ENCODE peak calls at places on chromosomes 12 and 14, in nine cellular contexts. One of them, this sample, is unnamed.

GRCh38 chr14:22541721-22542120 is 47.3 kb downstream of the DAD1 start:
- DNase-seq in body of pancreas: no peak
- DNase-seq in stimulated activated CD4-positive, alpha-beta T cell treated with anti-CD3 and anti-CD28 coated beads, Interleukin-2, amount 100 ng/mL, for 48 hours: no peak
- DNase-seq in left ventricle myocardium inferior: no peak
- DNase-seq in GM23248: no peak
- DNase-seq in dorsolateral prefrontal cortex: no peak
- DNase-seq in activated naive CD4-positive, alpha-beta T cell treated with anti-CD3 and anti-CD28 coated beads, Interleukin-2, amount 10 ng/mL, durations not matched to agents 7 days and 5 days: no peak
- DNase-seq in adipocyte: no peak
- DNase-seq in EL: no peak
- DNase-seq in this sample: no peak

GRCh38 chr12:93003540-93004239 is 74.6 kb upstream of the EEA1 start:
- DNase-seq in body of pancreas: no peak
- DNase-seq in left ventricle myocardium inferior: no peak
- DNase-seq in activated naive CD4-positive, alpha-beta T cell treated with anti-CD3 and anti-CD28 coated beads, Interleukin-2, amount 10 ng/mL, durations not matched to agents 7 days and 5 days: no peak
- DNase-seq in adipocyte: no peak
- DNase-seq in GM23248: no peak
- DNase-seq in dorsolateral prefrontal cortex: no peak
- DNase-seq in stimulated activated CD4-positive, alpha-beta T cell treated with anti-CD3 and anti-CD28 coated beads, Interleukin-2, amount 100 ng/mL, for 48 hours: no peak
- DNase-seq in EL: no peak
- DNase-seq in this sample: no peak

GRCh38 chr12:125983784-125984510 is 918.7 kb downstream of the AACS start:
- DNase-seq in activated naive CD4-positive, alpha-beta T cell treated with anti-CD3 and anti-CD28 coated beads, Interleukin-2, amount 10 ng/mL, durations not matched to agents 7 days and 5 days: no peak
- DNase-seq in adipocyte: no peak
- DNase-seq in dorsolateral prefrontal cortex: no peak
- DNase-seq in left ventricle myocardium inferior: no peak
- DNase-seq in stimulated activated CD4-positive, alpha-beta T cell treated with anti-CD3 and anti-CD28 coated beads, Interleukin-2, amount 100 ng/mL, for 48 hours: no peak
- DNase-seq in EL: no peak
- DNase-seq in GM23248: no peak
- DNase-seq in body of pancreas: peak; percentile 6
- DNase-seq in this sample: no peak

GRCh38 chr12:25419595-25419994 is 133.5 kb downstream of the LMNTD1 start:
- DNase-seq in GM23248: no peak
- DNase-seq in activated naive CD4-positive, alpha-beta T cell treated with anti-CD3 and anti-CD28 coated beads, Interleukin-2, amount 10 ng/mL, durations not matched to agents 7 days and 5 days: no peak
- DNase-seq in adipocyte: no peak
- DNase-seq in EL: no peak
- DNase-seq in left ventricle myocardium inferior: no peak
- DNase-seq in dorsolateral prefrontal cortex: no peak
- DNase-seq in stimulated activated CD4-positive, alpha-beta T cell treated with anti-CD3 and anti-CD28 coated beads, Interleukin-2, amount 100 ng/mL, for 48 hours: no peak
- DNase-seq in body of pancreas: no peak
- DNase-seq in this sample: no peak

GRCh38 chr14:51666831-51667230 is 15.1 kb downstream of the FRMD6 start:
- DNase-seq in activated naive CD4-positive, alpha-beta T cell treated with anti-CD3 and anti-CD28 coated beads, Interleukin-2, amount 10 ng/mL, durations not matched to agents 7 days and 5 days: no peak
- DNase-seq in dorsolateral prefrontal cortex: no peak
- DNase-seq in stimulated activated CD4-positive, alpha-beta T cell treated with anti-CD3 and anti-CD28 coated beads, Interleukin-2, amount 100 ng/mL, for 48 hours: no peak
- DNase-seq in EL: no peak
- DNase-seq in adipocyte: no peak
- DNase-seq in body of pancreas: no peak
- DNase-seq in GM23248: no peak
- DNase-seq in left ventricle myocardium inferior: no peak
- DNase-seq in this sample: no peak

GRCh38 chr14:51653096-51653814 is 1.5 kb downstream of the FRMD6 start:
- DNase-seq in left ventricle myocardium inferior: no peak
- DNase-seq in body of pancreas: no peak
- DNase-seq in EL: peak; percentile 81
- DNase-seq in activated naive CD4-positive, alpha-beta T cell treated with anti-CD3 and anti-CD28 coated beads, Interleukin-2, amount 10 ng/mL, durations not matched to agents 7 days and 5 days: no peak
- DNase-seq in stimulated activated CD4-positive, alpha-beta T cell treated with anti-CD3 and anti-CD28 coated beads, Interleukin-2, amount 100 ng/mL, for 48 hours: no peak
- DNase-seq in GM23248: peak; percentile 78
- DNase-seq in adipocyte: peak; percentile 78
- DNase-seq in dorsolateral prefrontal cortex: no peak
- DNase-seq in this sample: peak; percentile 39

GRCh38 chr12:3273409-3273853 is 196.3 kb downstream of the TSPAN9 start:
- DNase-seq in adipocyte: peak; percentile 18
- DNase-seq in left ventricle myocardium inferior: no peak
- DNase-seq in dorsolateral prefrontal cortex: no peak
- DNase-seq in stimulated activated CD4-positive, alpha-beta T cell treated with anti-CD3 and anti-CD28 coated beads, Interleukin-2, amount 100 ng/mL, for 48 hours: no peak
- DNase-seq in EL: peak; percentile 74
- DNase-seq in activated naive CD4-positive, alpha-beta T cell treated with anti-CD3 and anti-CD28 coated beads, Interleukin-2, amount 10 ng/mL, durations not matched to agents 7 days and 5 days: no peak
- DNase-seq in body of pancreas: no peak
- DNase-seq in GM23248: peak; percentile 63
- DNase-seq in this sample: peak; percentile 57

GRCh38 chr12:132161796-132162507 is 17.7 kb downstream of the NOC4L start:
- DNase-seq in body of pancreas: no peak
- DNase-seq in left ventricle myocardium inferior: peak; percentile 10
- DNase-seq in dorsolateral prefrontal cortex: no peak
- DNase-seq in adipocyte: no peak
- DNase-seq in activated naive CD4-positive, alpha-beta T cell treated with anti-CD3 and anti-CD28 coated beads, Interleukin-2, amount 10 ng/mL, durations not matched to agents 7 days and 5 days: no peak
- DNase-seq in EL: no peak
- DNase-seq in stimulated activated CD4-positive, alpha-beta T cell treated with anti-CD3 and anti-CD28 coated beads, Interleukin-2, amount 100 ng/mL, for 48 hours: no peak
- DNase-seq in GM23248: no peak
- DNase-seq in this sample: no peak

GRCh38 chr12:52200783-52201519 is 9.1 kb upstream of the KRT80 start:
- DNase-seq in GM23248: no peak
- DNase-seq in stimulated activated CD4-positive, alpha-beta T cell treated with anti-CD3 and anti-CD28 coated beads, Interleukin-2, amount 100 ng/mL, for 48 hours: no peak
- DNase-seq in body of pancreas: no peak
- DNase-seq in activated naive CD4-positive, alpha-beta T cell treated with anti-CD3 and anti-CD28 coated beads, Interleukin-2, amount 10 ng/mL, durations not matched to agents 7 days and 5 days: no peak
- DNase-seq in EL: no peak
- DNase-seq in dorsolateral prefrontal cortex: no peak
- DNase-seq in adipocyte: no peak
- DNase-seq in left ventricle myocardium inferior: peak; percentile 7
- DNase-seq in this sample: no peak

GRCh38 chr14:23361320-23361719 is 3.7 kb downstream of the EFS start:
- DNase-seq in dorsolateral prefrontal cortex: no peak
- DNase-seq in body of pancreas: no peak
- DNase-seq in GM23248: peak; percentile 93
- DNase-seq in adipocyte: peak; percentile 57
- DNase-seq in stimulated activated CD4-positive, alpha-beta T cell treated with anti-CD3 and anti-CD28 coated beads, Interleukin-2, amount 100 ng/mL, for 48 hours: no peak
- DNase-seq in left ventricle myocardium inferior: no peak
- DNase-seq in activated naive CD4-positive, alpha-beta T cell treated with anti-CD3 and anti-CD28 coated beads, Interleukin-2, amount 10 ng/mL, durations not matched to agents 7 days and 5 days: no peak
- DNase-seq in EL: no peak
- DNase-seq in this sample: peak; percentile 77

GRCh38 chr12:125549171-125549570 is 483.9 kb downstream of the AACS start:
- DNase-seq in stimulated activated CD4-positive, alpha-beta T cell treated with anti-CD3 and anti-CD28 coated beads, Interleukin-2, amount 100 ng/mL, for 48 hours: no peak
- DNase-seq in dorsolateral prefrontal cortex: no peak
- DNase-seq in body of pancreas: no peak
- DNase-seq in left ventricle myocardium inferior: no peak
- DNase-seq in activated naive CD4-positive, alpha-beta T cell treated with anti-CD3 and anti-CD28 coated beads, Interleukin-2, amount 10 ng/mL, durations not matched to agents 7 days and 5 days: no peak
- DNase-seq in EL: no peak
- DNase-seq in adipocyte: no peak
- DNase-seq in GM23248: no peak
- DNase-seq in this sample: no peak

GRCh38 chr12:122888232-122888752 is 7.6 kb downstream of the VPS37B start:
- DNase-seq in body of pancreas: peak; percentile 98
- DNase-seq in dorsolateral prefrontal cortex: no peak
- DNase-seq in GM23248: peak; percentile 56
- DNase-seq in EL: peak; percentile 42
- DNase-seq in activated naive CD4-positive, alpha-beta T cell treated with anti-CD3 and anti-CD28 coated beads, Interleukin-2, amount 10 ng/mL, durations not matched to agents 7 days and 5 days: peak; percentile 68
- DNase-seq in left ventricle myocardium inferior: peak; percentile 31
- DNase-seq in stimulated activated CD4-positive, alpha-beta T cell treated with anti-CD3 and anti-CD28 coated beads, Interleukin-2, amount 100 ng/mL, for 48 hours: no peak
- DNase-seq in adipocyte: peak; percentile 48
- DNase-seq in this sample: no peak

GRCh38 chr12:6226002-6226700 is 26.0 kb downstream of the CD9 start:
- DNase-seq in left ventricle myocardium inferior: peak; percentile 78
- DNase-seq in EL: no peak
- DNase-seq in GM23248: peak; percentile 79
- DNase-seq in adipocyte: peak; percentile 55
- DNase-seq in stimulated activated CD4-positive, alpha-beta T cell treated with anti-CD3 and anti-CD28 coated beads, Interleukin-2, amount 100 ng/mL, for 48 hours: no peak
- DNase-seq in activated naive CD4-positive, alpha-beta T cell treated with anti-CD3 and anti-CD28 coated beads, Interleukin-2, amount 10 ng/mL, durations not matched to agents 7 days and 5 days: no peak
- DNase-seq in dorsolateral prefrontal cortex: peak; percentile 70
- DNase-seq in body of pancreas: peak; percentile 22
- DNase-seq in this sample: peak; percentile 50

GRCh38 chr12:127277882-127278281 is 989.1 kb upstream of the TMEM132C start:
- DNase-seq in adipocyte: no peak
- DNase-seq in body of pancreas: no peak
- DNase-seq in GM23248: no peak
- DNase-seq in dorsolateral prefrontal cortex: no peak
- DNase-seq in EL: no peak
- DNase-seq in activated naive CD4-positive, alpha-beta T cell treated with anti-CD3 and anti-CD28 coated beads, Interleukin-2, amount 10 ng/mL, durations not matched to agents 7 days and 5 days: no peak
- DNase-seq in stimulated activated CD4-positive, alpha-beta T cell treated with anti-CD3 and anti-CD28 coated beads, Interleukin-2, amount 100 ng/mL, for 48 hours: no peak
- DNase-seq in left ventricle myocardium inferior: no peak
- DNase-seq in this sample: no peak

GRCh38 chr12:97048421-97049035 is 141.5 kb downstream of the NEDD1 start:
- DNase-seq in stimulated activated CD4-positive, alpha-beta T cell treated with anti-CD3 and anti-CD28 coated beads, Interleukin-2, amount 100 ng/mL, for 48 hours: no peak
- DNase-seq in adipocyte: no peak
- DNase-seq in dorsolateral prefrontal cortex: no peak
- DNase-seq in left ventricle myocardium inferior: no peak
- DNase-seq in body of pancreas: no peak
- DNase-seq in activated naive CD4-positive, alpha-beta T cell treated with anti-CD3 and anti-CD28 coated beads, Interleukin-2, amount 10 ng/mL, durations not matched to agents 7 days and 5 days: no peak
- DNase-seq in GM23248: no peak
- DNase-seq in EL: no peak
- DNase-seq in this sample: no peak

GRCh38 chr14:60565211-60565610 is 56.3 kb downstream of the SIX6 start:
- DNase-seq in stimulated activated CD4-positive, alpha-beta T cell treated with anti-CD3 and anti-CD28 coated beads, Interleukin-2, amount 100 ng/mL, for 48 hours: no peak
- DNase-seq in activated naive CD4-positive, alpha-beta T cell treated with anti-CD3 and anti-CD28 coated beads, Interleukin-2, amount 10 ng/mL, durations not matched to agents 7 days and 5 days: no peak
- DNase-seq in EL: peak; percentile 18
- DNase-seq in dorsolateral prefrontal cortex: no peak
- DNase-seq in GM23248: peak; percentile 88
- DNase-seq in adipocyte: peak; percentile 88
- DNase-seq in left ventricle myocardium inferior: no peak
- DNase-seq in body of pancreas: no peak
- DNase-seq in this sample: peak; percentile 64

GRCh38 chr12:5140190-5140589 is 96.5 kb downstream of the KCNA5 start:
- DNase-seq in EL: no peak
- DNase-seq in GM23248: no peak
- DNase-seq in body of pancreas: no peak
- DNase-seq in activated naive CD4-positive, alpha-beta T cell treated with anti-CD3 and anti-CD28 coated beads, Interleukin-2, amount 10 ng/mL, durations not matched to agents 7 days and 5 days: no peak
- DNase-seq in adipocyte: no peak
- DNase-seq in dorsolateral prefrontal cortex: no peak
- DNase-seq in stimulated activated CD4-positive, alpha-beta T cell treated with anti-CD3 and anti-CD28 coated beads, Interleukin-2, amount 100 ng/mL, for 48 hours: no peak
- DNase-seq in left ventricle myocardium inferior: no peak
- DNase-seq in this sample: no peak